ENCODE peak calls at places on chromosome 2, in four cellular contexts. L is adrenal gland, Z is HFF-Myc, E is Peyer's patch. S is an unnamed sample.
A peak's percentile ranks its signal among the peaks of the same experiment; 100 is the strongest.

GRCh38 chr2:36626071-36626470 is 28.1 kb upstream of the FEZ2 start:
- DNase-seq in L (no peak), Z (no peak), E (no peak), S (no peak)

GRCh38 chr2:182668671-182669070 is 47.4 kb upstream of the DNAJC10 start:
- DNase-seq in L (no peak), Z (no peak), E (no peak), S (no peak)

GRCh38 chr2:11101430-11101829 is 53.8 kb upstream of the SLC66A3 start:
- DNase-seq in L (no peak), Z (no peak), E (no peak), S (no peak)

GRCh38 chr2:37764739-37765138 is 93.3 kb upstream of the CDC42EP3 start:
- DNase-seq in L (no peak), Z (no peak), E (no peak), S (no peak)

GRCh38 chr2:71928734-71929481 is 218.8 kb downstream of the CYP26B1 start:
- DNase-seq in L (no peak), Z (no peak), E (no peak), S (no peak)

GRCh38 chr2:164597988-164598387 is 23.3 kb downstream of the GRB14 start:
- DNase-seq in L (no peak), Z (no peak), E (no peak), S (no peak)

GRCh38 chr2:113148606-113149552 is 21.5 kb downstream of the IL1RN start:
- DNase-seq in L (no peak), Z (no peak), E (no peak), S (no peak)

GRCh38 chr2:39649491-39649890 is 16.2 kb upstream of the TMEM178A start:
- DNase-seq in L (no peak), Z (no peak), E (no peak), S (no peak)

GRCh38 chr2:219448776-219449476 is 14.3 kb downstream of the SPEG start:
- DNase-seq in L (no peak), Z (no peak), E (no peak), S (no peak)

GRCh38 chr2:190333928-190334327 is 9.5 kb upstream of the INPP1 start:
- DNase-seq in L (no peak), Z (no peak), E (no peak), S (no peak)

GRCh38 chr2:33272001-33272400 is 204.4 kb upstream of the RASGRP3 start:
- DNase-seq in L (no peak), Z (no peak), E (no peak), S (no peak)

GRCh38 chr2:38907743-38908562 is 18.3 kb downstream of the ARHGEF33 start:
- DNase-seq in L (peak; percentile 72), Z (no peak), E (no peak), S (no peak)

GRCh38 chr2:175414872-175415487 is 233.5 kb upstream of the ATP5MC3 start:
- DNase-seq in L (peak; percentile 72), Z (peak; percentile 55), E (no peak), S (no peak)

GRCh38 chr2:182581196-182581935 is 134.7 kb upstream of the DNAJC10 start:
- DNase-seq in L (no peak), Z (no peak), E (no peak), S (no peak)

GRCh38 chr2:230863442-230864121 is 1.2 kb upstream of the ITM2C start:
- DNase-seq in L (no peak), Z (no peak), E (no peak), S (no peak)

GRCh38 chr2:185567940-185568339 is 170.7 kb upstream of the FSIP2 start:
- DNase-seq in L (no peak), Z (no peak), E (no peak), S (no peak)

GRCh38 chr2:109333414-109334194 is 204.6 kb downstream of the SH3RF3 start:
- DNase-seq in L (no peak), Z (no peak), E (no peak), S (no peak)

GRCh38 chr2:172211507-172211906 is 108.8 kb upstream of the DLX2 start:
- DNase-seq in L (no peak), Z (no peak), E (no peak), S (no peak)

GRCh38 chr2:195021704-195022513 is 635.1 kb upstream of the SLC39A10 start:
- DNase-seq in L (no peak), Z (no peak), E (no peak), S (no peak)

GRCh38 chr2:239319261-239319661 is 81.6 kb downstream of the HDAC4 start:
- DNase-seq in L (peak; percentile 80), Z (no peak), E (no peak), S (peak; percentile 29)

GRCh38 chr2:190659553-190659952 is 10.7 kb downstream of the NAB1 start:
- DNase-seq in L (no peak), Z (no peak), E (no peak), S (no peak)

GRCh38 chr2:44964704-44965343 is 23.3 kb downstream of the SIX3 start:
- DNase-seq in L (no peak), Z (no peak), E (no peak), S (no peak)

GRCh38 chr2:64632855-64633819 is 20.6 kb downstream of the SERTAD2 start:
- DNase-seq in L (no peak), Z (no peak), E (no peak), S (no peak)

GRCh38 chr2:230602562-230603230 is 109.9 kb upstream of the CAB39 start:
- DNase-seq in L (no peak), Z (no peak), E (no peak), S (no peak)

GRCh38 chr2:68643011-68643873 is at the start of gene PROKR1:
- DNase-seq in L (peak; percentile 40), Z (no peak), E (peak; percentile 56), S (no peak)

GRCh38 chr2:215740071-215740470 is 273.3 kb downstream of the MREG start:
- DNase-seq in L (no peak), Z (no peak), E (no peak), S (no peak)

GRCh38 chr2:72112421-72112820 is 35.2 kb downstream of the CYP26B1 start:
- DNase-seq in L (no peak), Z (peak; percentile 10), E (no peak), S (no peak)

GRCh38 chr2:211503856-211504255 is 947.5 kb downstream of the CPS1 start:
- DNase-seq in L (no peak), Z (no peak), E (no peak), S (no peak)

GRCh38 chr2:220078439-220078838 is 451.0 kb downstream of the SLC4A3 start:
- DNase-seq in L (no peak), Z (no peak), E (no peak), S (no peak)

GRCh38 chr2:19857806-19858205 is 44.0 kb downstream of the TTC32 start:
- DNase-seq in L (no peak), Z (no peak), E (no peak), S (no peak)

DNA sequence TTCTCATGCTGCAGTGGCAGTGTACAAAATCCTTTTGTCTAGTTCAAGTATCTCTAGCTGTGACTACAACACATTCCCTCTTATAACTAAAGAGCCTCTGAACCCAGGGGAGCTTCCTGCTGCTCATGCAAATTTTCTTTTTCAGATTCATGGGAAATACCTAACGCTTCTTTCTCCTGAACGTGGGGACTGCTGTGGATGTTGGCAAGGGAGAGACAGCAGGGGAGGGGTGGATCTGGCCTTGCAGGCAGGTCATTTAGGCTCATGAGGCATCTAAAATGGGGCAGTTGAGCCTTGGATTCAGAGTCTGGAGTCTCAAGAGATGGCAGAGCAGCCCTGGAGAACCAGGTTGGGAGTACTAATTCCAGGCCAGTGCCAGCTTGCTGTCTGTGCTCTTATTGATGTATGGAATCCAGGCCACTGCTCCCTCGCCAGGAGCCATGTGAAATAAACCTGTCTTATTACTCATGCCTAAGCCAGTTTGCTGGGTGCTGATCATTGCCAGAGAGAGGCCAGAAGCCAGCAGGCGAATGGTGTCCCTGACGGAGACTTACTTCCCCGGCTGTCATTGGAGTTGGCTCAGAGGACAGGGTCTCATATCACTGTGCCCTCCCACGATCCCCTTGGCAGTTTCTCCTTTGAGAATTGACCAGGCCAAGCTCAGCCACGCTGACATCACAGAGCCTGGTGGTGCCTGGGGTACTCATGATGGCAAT is 29.2 kb upstream of the TNP1 start:
- DNase-seq in L (no peak), Z (no peak), E (no peak), S (no peak)
- TF ChIP-seq CTCF in L (no peak), Z (no peak), E (no peak), S (no peak)

GRCh38 chr2:201639205-201639604 is 4.1 kb downstream of the TMEM237 start:
- DNase-seq in L (no peak), Z (no peak), E (no peak), S (no peak)

GRCh38 chr2:201642579-201643215 is 606 bp downstream of the TMEM237 start:
- DNase-seq in L (peak; percentile 73), Z (no peak), E (peak; percentile 88), S (peak; percentile 83)

GRCh38 chr2:201642086-201642578 is 1.2 kb downstream of the TMEM237 start:
- DNase-seq in L (peak; percentile 60), Z (peak; percentile 25), E (no peak), S (no peak)

GRCh38 chr2:201644001-201644400 is 698 bp upstream of the TMEM237 start:
- DNase-seq in L (peak; percentile 54), Z (no peak), E (no peak), S (no peak)

DNA sequence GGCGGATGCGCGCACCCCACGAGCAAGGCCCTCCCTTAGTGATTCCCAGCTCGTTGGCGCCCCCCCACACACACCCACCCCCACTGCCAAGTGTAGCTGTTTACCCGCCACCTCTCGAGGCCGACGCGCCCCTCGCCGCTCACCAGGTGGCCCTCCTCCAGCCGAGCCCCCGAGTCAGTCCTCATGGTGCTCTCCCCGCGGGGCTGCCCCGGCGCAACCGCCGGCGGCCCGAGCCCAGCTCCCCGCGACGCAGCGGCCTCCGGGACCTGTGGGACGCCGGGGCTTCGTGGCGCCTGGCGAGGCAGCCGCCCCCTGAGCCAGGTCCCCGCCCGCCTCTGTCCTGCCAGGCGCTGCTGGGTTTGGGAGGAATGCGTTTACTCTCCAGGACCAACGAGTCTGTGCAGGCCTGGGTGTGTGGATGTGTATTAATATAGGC is at the start of gene TMEM237:
- DNase-seq in L (peak; percentile 48), Z (no peak), E (no peak), S (peak; percentile 25)
- TF ChIP-seq CTCF in L (no peak), Z (no peak), E (no peak), S (no peak)

DNA sequence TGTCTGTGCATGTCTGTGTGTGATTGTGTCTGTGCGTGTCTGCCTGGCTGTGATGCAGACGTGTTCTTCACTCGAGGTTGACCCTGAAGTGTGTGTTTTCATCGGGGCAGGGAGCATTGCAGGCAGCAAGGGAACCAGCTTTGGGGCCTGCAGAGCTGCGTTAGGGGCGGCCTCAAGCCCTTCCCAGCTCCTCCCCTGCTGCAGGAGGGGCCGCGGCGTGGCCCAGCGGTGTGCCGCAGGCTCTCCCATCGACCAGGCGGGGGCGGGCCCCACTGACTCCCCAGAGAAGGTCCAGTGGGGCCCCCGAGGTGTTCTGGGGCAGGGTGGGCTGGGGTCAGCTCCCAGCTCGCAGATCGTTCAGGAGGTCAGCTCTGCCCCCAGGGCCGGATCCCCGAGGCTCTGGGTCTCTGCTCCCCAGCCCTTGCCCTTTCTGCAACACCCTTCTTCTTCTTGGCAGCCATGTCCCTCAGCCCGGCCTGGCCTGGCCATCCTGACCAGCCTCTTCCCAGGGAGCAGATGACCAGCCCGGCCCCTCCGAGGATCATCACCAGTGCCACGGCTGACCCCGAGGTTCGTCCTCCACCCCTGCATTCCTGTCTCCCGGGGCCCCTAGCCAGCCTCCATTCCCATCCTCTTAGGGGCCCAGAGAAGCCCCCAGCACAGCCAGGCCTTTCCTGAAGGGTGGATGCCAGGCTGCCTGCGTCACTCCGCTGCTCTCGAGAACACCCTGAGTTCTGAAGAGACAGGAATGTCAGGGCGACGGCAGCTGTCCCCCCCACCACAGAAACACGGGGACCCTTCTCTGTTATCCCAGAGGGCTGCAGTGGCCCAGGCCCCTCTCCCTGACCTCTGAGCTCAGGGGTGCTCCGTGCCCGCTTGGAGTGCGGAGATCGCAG is 11.1 kb upstream of the KLHL30 start:
- DNase-seq in L (no peak), Z (no peak), E (peak; percentile 56), S (no peak)
- TF ChIP-seq CTCF in L (no peak), Z (no peak), E (no peak), S (no peak)

GRCh38 chr2:81260320-81260719 is 955.8 kb upstream of the LRRTM1 start:
- DNase-seq in L (no peak), Z (no peak), E (no peak), S (no peak)

GRCh38 chr2:81263989-81264388 is 959.4 kb upstream of the LRRTM1 start:
- DNase-seq in L (no peak), Z (no peak), E (no peak), S (no peak)

GRCh38 chr2:81266106-81266505 is 961.6 kb upstream of the LRRTM1 start:
- DNase-seq in L (no peak), Z (no peak), E (no peak), S (no peak)
- TF ChIP-seq CTCF in L (no peak), Z (no peak), E (peak; percentile 12), S (no peak)